ENCODE peak calls at places on chromosomes 13 and 19, in four cellular contexts. V, W, Y and A are unnamed samples.

GRCh38 chr13:87089391-87089790 is 581.8 kb upstream of the SLITRK5 start:
- DNase-seq in V (no peak), W (no peak), Y (no peak), A (no peak)

GRCh38 chr13:111914241-111915103 is 152.5 kb upstream of the SOX1 start:
- DNase-seq in V (no peak), W (no peak), Y (no peak), A (no peak)

GRCh38 chr19:17075860-17076538 is 422 bp downstream of the MYO9B start:
- DNase-seq in V (peak; percentile 32), W (peak; percentile 59), Y (peak; percentile 37), A (no peak)

GRCh38 chr19:27870293-27870692 is 1342.7 kb downstream of the UQCRFS1 start:
- DNase-seq in V (no peak), W (no peak), Y (no peak), A (no peak)

GRCh38 chr13:65926750-65927171 is 1303.4 kb downstream of the PCDH9 start:
- DNase-seq in V (no peak), W (peak; percentile 25), Y (peak; percentile 60), A (no peak)

GRCh38 chr13:80547341-80547740 is 206.4 kb upstream of the SPRY2 start:
- DNase-seq in V (no peak), W (no peak), Y (no peak), A (no peak)

GRCh38 chr13:97344250-97345175 is 89.5 kb upstream of the RAP2A start:
- DNase-seq in V (peak; percentile 59), W (no peak), Y (peak; percentile 62), A (no peak)

GRCh38 chr19:10424011-10424637 is 3.8 kb downstream of the PDE4A start:
- DNase-seq in V (peak; percentile 72), W (peak; percentile 83), Y (peak; percentile 87), A (no peak)

GRCh38 chr13:24842533-24843278 is 78.7 kb downstream of the RNF17 start:
- DNase-seq in V (no peak), W (no peak), Y (no peak), A (no peak)

GRCh38 chr19:52570005-52570861 is at the start of gene ZNF701:
- DNase-seq in V (peak; percentile 91), W (peak; percentile 90), Y (peak; percentile 97), A (peak; percentile 53)

GRCh38 chr19:35483089-35483488 is 7.2 kb downstream of the KRTDAP start:
- DNase-seq in V (no peak), W (no peak), Y (no peak), A (no peak)

GRCh38 chr19:35478794-35479193 is 11.5 kb downstream of the KRTDAP start:
- DNase-seq in V (no peak), W (no peak), Y (no peak), A (no peak)

GRCh38 chr19:35474104-35474503 is 16.2 kb downstream of the KRTDAP start:
- DNase-seq in V (no peak), W (no peak), Y (no peak), A (no peak)

GRCh38 chr19:35476149-35476548 is 14.1 kb downstream of the KRTDAP start:
- DNase-seq in V (no peak), W (no peak), Y (no peak), A (no peak)

DNA sequence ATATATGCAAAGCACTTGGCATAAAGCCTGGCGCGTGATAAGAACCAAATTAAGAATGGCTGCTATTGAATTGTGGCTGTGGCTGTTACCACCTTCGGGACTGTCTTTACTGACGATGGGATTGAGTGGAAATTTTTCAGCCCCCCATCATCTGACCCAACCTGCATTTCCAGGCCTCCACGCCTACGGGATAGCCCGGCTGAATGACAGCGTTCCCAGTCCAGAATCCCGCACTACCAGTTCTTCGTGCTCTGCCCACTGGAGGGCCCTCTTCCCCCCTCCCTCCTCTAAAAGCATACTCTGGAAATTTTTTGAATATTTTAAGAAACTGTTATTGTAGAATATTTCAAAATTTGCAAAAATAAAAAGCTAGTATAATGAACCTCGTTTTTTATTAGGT is 11.0 kb downstream of the KRTDAP start:
- DNase-seq in V (no peak), W (no peak), Y (peak; percentile 51), A (no peak)
- H3K27ac ChIP-seq in V (no peak overlapping the region), W (no peak overlapping the region), Y (no peak overlapping the region), A (no peak overlapping the region)

GRCh38 chr19:33681081-33681680 is 59.4 kb downstream of the CHST8 start:
- DNase-seq in V (no peak), W (no peak), Y (no peak), A (no peak)

GRCh38 chr19:33677745-33678426 is 56.1 kb downstream of the CHST8 start:
- DNase-seq in V (no peak), W (no peak), Y (peak; percentile 18), A (no peak)

GRCh38 chr19:33678796-33679195 is 57.0 kb downstream of the CHST8 start:
- DNase-seq in V (no peak), W (no peak), Y (no peak), A (no peak)

GRCh38 chr19:33676999-33677665 is 55.4 kb downstream of the CHST8 start:
- DNase-seq in V (no peak), W (no peak), Y (peak; percentile 10), A (no peak)

GRCh38 chr19:33679696-33680095 is 57.9 kb downstream of the CHST8 start:
- DNase-seq in V (no peak), W (no peak), Y (no peak), A (no peak)
- H3K27ac ChIP-seq in V (no peak overlapping the region), W (no peak overlapping the region), Y (no peak overlapping the region), A (no peak overlapping the region)

GRCh38 chr13:48570225-48570828 is 37.4 kb upstream of the RCBTB2 start:
- DNase-seq in V (no peak), W (no peak), Y (no peak), A (no peak)
- H3K27ac ChIP-seq in V (peak overlapping the region; percentile 82), W (peak overlapping the region; percentile 61), Y (no peak overlapping the region), A (no peak overlapping the region)

GRCh38 chr19:881385-882071 is 11.5 kb downstream of the MED16 start:
- DNase-seq in V (no peak), W (no peak), Y (no peak), A (no peak)
- H3K27ac ChIP-seq in V (no peak overlapping the region), W (no peak overlapping the region), Y (no peak overlapping the region), A (no peak overlapping the region)

GRCh38 chr19:3194063-3194702 is 8.5 kb downstream of the NCLN start:
- DNase-seq in V (no peak), W (no peak), Y (no peak), A (no peak)
- H3K27ac ChIP-seq in V (no peak overlapping the region), W (no peak overlapping the region), Y (no peak overlapping the region), A (no peak overlapping the region)

GRCh38 chr13:39335721-39336120 is 267.3 kb downstream of the LHFPL6 start:
- DNase-seq in V (no peak), W (no peak), Y (no peak), A (no peak)
- H3K27ac ChIP-seq in V (no peak overlapping the region), W (no peak overlapping the region), Y (no peak overlapping the region), A (no peak overlapping the region)

GRCh38 chr19:7415163-7415856 is 66.6 kb downstream of the ARHGEF18 start:
- DNase-seq in V (no peak), W (peak; percentile 76), Y (peak; percentile 62), A (no peak)

GRCh38 chr19:7408251-7408650 is 59.5 kb downstream of the ARHGEF18 start:
- DNase-seq in V (no peak), W (no peak), Y (no peak), A (no peak)

GRCh38 chr19:7413629-7414028 is 64.9 kb downstream of the ARHGEF18 start:
- DNase-seq in V (no peak), W (no peak), Y (no peak), A (no peak)

GRCh38 chr19:7415857-7416371 is 67.2 kb downstream of the ARHGEF18 start:
- DNase-seq in V (no peak), W (no peak), Y (no peak), A (no peak)

GRCh38 chr19:7410946-7411345 is 62.2 kb downstream of the ARHGEF18 start:
- DNase-seq in V (no peak), W (no peak), Y (no peak), A (no peak)
- H3K27ac ChIP-seq in V (no peak overlapping the region), W (no peak overlapping the region), Y (no peak overlapping the region), A (no peak overlapping the region)

GRCh38 chr19:30590596-30591229 is 218.5 kb downstream of the ZNF536 start:
- DNase-seq in V (no peak), W (no peak), Y (no peak), A (no peak)
- H3K27ac ChIP-seq in V (no peak overlapping the region), W (no peak overlapping the region), Y (no peak overlapping the region), A (no peak overlapping the region)

GRCh38 chr13:52161193-52161646 is 1.8 kb upstream of the NEK3 start:
- DNase-seq in V (no peak), W (no peak), Y (no peak), A (no peak)

GRCh38 chr13:52156724-52157251 is 2.6 kb downstream of the NEK3 start:
- DNase-seq in V (no peak), W (no peak), Y (no peak), A (no peak)

GRCh38 chr13:52160053-52160452 is 656 bp upstream of the NEK3 start:
- DNase-seq in V (no peak), W (no peak), Y (no peak), A (no peak)

GRCh38 chr13:52158629-52159158 is 703 bp downstream of the NEK3 start:
- DNase-seq in V (no peak), W (peak; percentile 38), Y (no peak), A (no peak)

GRCh38 chr13:52159159-52159982 is at the start of gene NEK3:
- DNase-seq in V (peak; percentile 45), W (peak; percentile 66), Y (peak; percentile 66), A (no peak)
- H3K27ac ChIP-seq in V (peak within 1 kb of the TSS; percentile 75), W (peak within 1 kb of the TSS; percentile 79), Y (peak within 1 kb of the TSS; percentile 83), A (peak within 1 kb of the TSS; percentile 54)

DNA sequence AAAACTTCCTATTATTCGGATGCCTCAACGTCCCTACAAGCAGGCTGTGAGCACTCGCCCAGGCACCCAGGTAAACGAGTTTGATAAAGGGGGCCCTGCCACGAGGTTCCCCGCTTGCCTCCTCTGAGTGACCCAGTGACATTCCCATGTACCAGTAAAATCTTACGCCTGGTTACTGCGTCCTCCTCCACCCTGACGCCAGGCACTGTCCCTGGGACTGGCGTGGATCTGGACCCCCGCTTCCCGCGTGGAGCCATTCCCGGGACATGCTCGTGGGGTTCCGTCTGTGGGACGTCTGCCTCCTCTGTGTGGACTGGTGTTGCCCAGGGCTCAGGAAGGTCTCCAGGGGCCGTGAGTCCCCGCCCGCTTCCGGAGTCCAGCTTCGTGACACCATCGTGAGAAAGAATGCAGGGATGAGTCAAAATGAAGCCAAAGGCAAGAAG is 407 bp upstream of the ZNF550 start:
- DNase-seq in V (peak; percentile 14), W (no peak), Y (no peak), A (no peak)
- H3K27ac ChIP-seq in V (peak overlapping the region; percentile 69), W (no peak overlapping the region), Y (no peak overlapping the region), A (peak overlapping the region; percentile 53)